ENCODE peak calls at places on chromosomes 13 and 19, in nine cellular contexts. T is neuronal stem cell, U is colonic mucosa, Z is ascending aorta, F is endodermal cell, E is neural progenitor cell, K is psoas muscle, J is adrenal gland, L is hepatocyte. P is an unnamed sample. For H3K4me1 and H3K36me3, the result is how much of the 10 kb centered on the place peaks cover.

GRCh38 chr19:16328824-16329482 is 4.3 kb downstream of the KLF2 start:
- DNase-seq in U (no peak), T (no peak), K (no peak), J (no peak), L (no peak), F (no peak), Z (no peak), E (no peak), P (no peak)

GRCh38 chr13:99905224-99905623 is 66.3 kb downstream of the ZIC5 start:
- DNase-seq in L (no peak), J (no peak), K (no peak), T (no peak), E (no peak), Z (no peak), U (no peak), F (no peak), P (no peak)

GRCh38 chr13:29743229-29743786 is 107.1 kb downstream of the UBL3 start:
- DNase-seq in Z (no peak), U (no peak), J (no peak), E (peak), K (peak), T (no peak), L (peak), F (peak), P (no peak)

GRCh38 chr19:48867119-48867921 is 1.1 kb downstream of the PLEKHA4 start:
- DNase-seq in L (no peak), T (no peak), J (no peak), K (no peak), U (no peak), F (no peak), Z (no peak), E (no peak), P (no peak)

GRCh38 chr13:87893982-87894527 is 222.9 kb downstream of the SLITRK5 start:
- DNase-seq in U (no peak), T (no peak), E (no peak), J (no peak), Z (no peak), F (no peak), L (no peak), K (no peak), P (no peak)

GRCh38 chr19:31459430-31459829 is 110.2 kb upstream of the TSHZ3 start:
- DNase-seq in Z (no peak), U (no peak), J (no peak), F (no peak), E (no peak), K (no peak), T (no peak), L (no peak), P (no peak)

GRCh38 chr19:3275068-3275582 is 50.7 kb downstream of the CELF5 start:
- DNase-seq in Z (no peak), L (no peak), F (no peak), T (peak), J (no peak), U (no peak), E (peak), K (no peak), P (peak)

GRCh38 chr13:26061947-26062346 is 10.1 kb upstream of the SHISA2 start:
- DNase-seq in U (no peak), L (peak), T (no peak), F (no peak), E (no peak), Z (no peak), J (no peak), K (no peak), P (no peak)

GRCh38 chr13:24491853-24492252 is 20.7 kb downstream of the PARP4 start:
- DNase-seq in T (no peak), K (no peak), F (no peak), L (no peak), E (no peak), U (no peak), J (no peak), Z (no peak), P (no peak)

GRCh38 chr13:41505209-41505835 is 48.0 kb downstream of the RGCC start:
- DNase-seq in F (no peak), J (no peak), L (no peak), T (no peak), K (no peak), Z (no peak), U (no peak), E (no peak), P (no peak)

GRCh38 chr13:27920677-27921420 is 1.0 kb downstream of the PDX1 start:
- DNase-seq in U (no peak), J (no peak), E (peak), F (peak), K (no peak), L (no peak), Z (no peak), T (peak), P (no peak)

GRCh38 chr13:74110053-74110452 is 24.2 kb downstream of the KLF12 start:
- DNase-seq in E (no peak), L (no peak), K (no peak), U (peak), F (no peak), Z (no peak), J (no peak), T (no peak), P (no peak)

GRCh38 chr13:72952529-72953141 is 106.2 kb upstream of the KLF5 start:
- DNase-seq in F (peak), U (no peak), L (peak), J (no peak), Z (no peak), K (no peak), T (no peak), E (no peak), P (no peak)

GRCh38 chr13:45482571-45483173 is 17.9 kb downstream of the COG3 start:
- DNase-seq in F (no peak), U (no peak), K (no peak), Z (no peak), E (no peak), L (no peak), J (no peak), T (no peak), P (no peak)

GRCh38 chr13:51105046-51105445 is 6.0 kb downstream of the C13orf42 start:
- DNase-seq in T (no peak), L (no peak), J (no peak), E (no peak), F (peak), U (no peak), Z (no peak), K (no peak), P (no peak)

GRCh38 chr19:39802958-39803357 is 24.3 kb downstream of the LEUTX start:
- DNase-seq in L (no peak), F (no peak), Z (no peak), K (peak), U (no peak), T (no peak), E (peak), J (no peak), P (no peak)

GRCh38 chr19:50568321-50569022 is at the start of gene LRRC4B:
- DNase-seq in F (peak), E (peak), Z (no peak), J (no peak), T (no peak), L (peak), U (no peak), K (no peak), P (no peak)

GRCh38 chr13:112177459-112177858 is 110.5 kb downstream of the SOX1 start:
- DNase-seq in U (no peak), K (no peak), F (no peak), Z (no peak), E (no peak), T (no peak), L (no peak), J (no peak), P (no peak)

GRCh38 chr19:39672473-39672872 is 16.8 kb downstream of the LGALS16 start:
- DNase-seq in T (no peak), J (no peak), L (no peak), Z (no peak), U (no peak), F (no peak), K (no peak), E (no peak), P (no peak)

GRCh38 chr13:37023871-37024270 is 23.3 kb downstream of the EXOSC8 start:
- DNase-seq in Z (no peak), T (no peak), L (peak), F (no peak), K (no peak), J (no peak), U (no peak), E (no peak), P (no peak)

GRCh38 chr13:77056886-77057285 is 29.9 kb upstream of the FBXL3 start:
- DNase-seq in J (no peak), T (no peak), L (no peak), Z (no peak), U (no peak), F (no peak), K (no peak), E (no peak), P (no peak)

GRCh38 chr19:2962018-2962670 is 15.2 kb upstream of the TLE6 start:
- DNase-seq in Z (no peak), E (peak), U (peak), K (no peak), J (no peak), L (peak), T (peak), F (peak), P (peak)

GRCh38 chr13:65725001-65725400 is 1505.1 kb downstream of the PCDH9 start:
- DNase-seq in U (no peak), J (no peak), T (no peak), F (no peak), Z (no peak), E (no peak), K (no peak), L (no peak), P (no peak)

GRCh38 chr13:81133066-81133465 is 792.1 kb upstream of the SPRY2 start:
- DNase-seq in K (no peak), T (no peak), J (no peak), F (no peak), Z (no peak), U (no peak), E (no peak), L (no peak), P (no peak)

GRCh38 chr13:52669677-52670076 is 17.0 kb downstream of the SUGT1 start:
- DNase-seq in J (no peak), E (no peak), T (no peak), Z (no peak), L (no peak), F (no peak), U (no peak), K (no peak), P (no peak)

GRCh38 chr19:51370230-51370629 is 1.4 kb upstream of the CLDND2 start:
- DNase-seq in J (no peak), E (no peak), K (no peak), L (no peak), F (no peak), U (no peak), Z (no peak), T (no peak), P (no peak)

GRCh38 chr13:99969934-99970760 is 1.4 kb downstream of the ZIC5 start:
- DNase-seq in U (peak), Z (no peak), J (peak), F (peak), K (no peak), L (no peak), E (peak), T (no peak), P (peak)

GRCh38 chr19:55672418-55672817 is 2.6 kb upstream of the EPN1 start:
- DNase-seq in L (no peak), T (no peak), F (no peak), U (no peak), J (no peak), Z (no peak), K (no peak), E (no peak), P (no peak)

DNA sequence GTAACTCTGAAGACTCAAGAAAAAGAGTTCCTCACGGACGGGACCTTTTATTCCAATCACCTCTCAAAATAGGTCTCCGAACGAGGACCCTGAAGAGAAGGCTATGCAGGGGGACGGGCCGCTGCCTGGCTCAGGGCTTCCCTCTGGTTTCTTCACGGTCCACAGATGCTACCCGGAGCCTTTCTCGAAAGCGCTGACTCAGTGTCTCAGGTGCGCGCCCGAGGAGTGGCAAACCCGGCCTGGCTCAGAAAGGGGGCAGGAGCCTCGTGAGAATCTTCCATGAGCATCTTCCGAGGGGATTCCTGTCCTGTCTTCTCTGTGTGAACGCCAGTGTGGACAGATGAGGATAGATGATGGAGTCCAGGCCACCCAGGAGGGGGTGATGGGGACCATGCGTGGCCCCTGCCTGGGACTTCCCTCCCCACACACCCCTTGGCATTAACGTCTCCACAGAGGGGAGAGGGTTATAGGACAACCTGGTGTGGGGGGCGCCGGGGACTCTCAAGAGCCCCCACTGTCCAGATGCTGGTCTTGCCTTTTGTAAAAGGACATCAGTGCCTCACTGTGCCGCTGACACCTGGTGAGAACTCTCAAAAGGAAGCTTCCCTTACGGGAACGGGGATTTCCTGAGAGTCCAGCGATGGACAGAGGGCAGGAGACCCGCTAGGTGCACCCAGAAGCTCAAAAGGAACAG is 16.5 kb downstream of the LSM4 start:
- DNase-seq in L (no peak), Z (no peak), U (no peak), J (no peak), F (peak), K (no peak), E (no peak), T (no peak), P (no peak)
- H3K4me3 ChIP-seq in L (no peak), Z (no peak), U (no peak), J (no peak), F (no peak), K (no peak), E (no peak), T (no peak), P (no peak)

GRCh38 chr13:114106526-114106925 is 25.9 kb downstream of the RASA3 start:
- DNase-seq in J (no peak), L (no peak), Z (no peak), K (no peak), F (peak), U (no peak), T (no peak), E (no peak), P (no peak)

GRCh38 chr13:114106991-114107685 is 25.3 kb downstream of the RASA3 start:
- DNase-seq in L (no peak), K (peak), T (no peak), Z (no peak), E (no peak), J (no peak), U (no peak), F (peak), P (peak)

GRCh38 chr13:114108894-114109293 is 23.5 kb downstream of the RASA3 start:
- DNase-seq in E (no peak), L (no peak), U (no peak), F (peak), J (peak), T (no peak), K (peak), Z (no peak), P (no peak)

GRCh38 chr13:114108141-114108761 is 24.2 kb downstream of the RASA3 start:
- DNase-seq in Z (peak), U (no peak), E (no peak), F (peak), T (no peak), L (no peak), K (peak), J (peak), P (peak)

DNA sequence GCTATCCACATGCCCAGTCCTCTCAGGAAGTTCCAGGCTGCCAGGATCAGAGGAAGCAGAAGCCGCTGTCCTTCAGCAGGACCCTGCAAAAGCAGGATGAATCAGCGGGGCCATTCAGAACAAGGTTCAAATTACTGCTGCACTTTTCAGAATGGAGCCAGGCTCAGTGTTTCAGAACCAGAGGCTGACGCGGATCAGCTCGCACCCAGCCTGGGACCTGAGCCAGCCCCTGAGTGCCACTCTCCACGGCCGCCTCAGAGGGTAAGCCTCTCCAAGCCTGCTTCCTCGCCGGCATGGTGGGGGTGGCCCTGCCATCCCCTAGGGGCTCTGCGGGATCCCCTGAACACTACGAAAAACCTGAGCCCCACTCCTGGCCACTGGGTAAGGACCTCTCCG is 24.7 kb downstream of the RASA3 start:
- DNase-seq in T (no peak), J (no peak), E (no peak), F (peak), Z (no peak), K (peak), U (no peak), L (no peak), P (peak)
- H3K4me1 ChIP-seq in T (under half), J (under half), E (under half), F (under half), Z (under half), K (half or more), U (under half), L (under half), P (under half)

GRCh38 chr19:4443966-4444764 is 13.4 kb downstream of the UBXN6 start:
- DNase-seq in T (no peak), L (no peak), F (peak), Z (no peak), K (no peak), U (no peak), E (no peak), J (no peak), P (no peak)

GRCh38 chr19:4444765-4445741 is 12.5 kb downstream of the UBXN6 start:
- DNase-seq in J (peak), E (no peak), Z (no peak), L (no peak), T (no peak), F (peak), U (no peak), K (peak), P (no peak)

GRCh38 chr19:4446801-4447200 is 10.8 kb downstream of the UBXN6 start:
- DNase-seq in K (no peak), L (no peak), E (no peak), U (no peak), J (no peak), F (no peak), T (no peak), Z (no peak), P (no peak)

GRCh38 chr19:4447327-4448146 is 10.1 kb downstream of the UBXN6 start:
- DNase-seq in K (no peak), Z (no peak), U (no peak), T (no peak), F (peak), J (no peak), E (no peak), L (no peak), P (no peak)

DNA sequence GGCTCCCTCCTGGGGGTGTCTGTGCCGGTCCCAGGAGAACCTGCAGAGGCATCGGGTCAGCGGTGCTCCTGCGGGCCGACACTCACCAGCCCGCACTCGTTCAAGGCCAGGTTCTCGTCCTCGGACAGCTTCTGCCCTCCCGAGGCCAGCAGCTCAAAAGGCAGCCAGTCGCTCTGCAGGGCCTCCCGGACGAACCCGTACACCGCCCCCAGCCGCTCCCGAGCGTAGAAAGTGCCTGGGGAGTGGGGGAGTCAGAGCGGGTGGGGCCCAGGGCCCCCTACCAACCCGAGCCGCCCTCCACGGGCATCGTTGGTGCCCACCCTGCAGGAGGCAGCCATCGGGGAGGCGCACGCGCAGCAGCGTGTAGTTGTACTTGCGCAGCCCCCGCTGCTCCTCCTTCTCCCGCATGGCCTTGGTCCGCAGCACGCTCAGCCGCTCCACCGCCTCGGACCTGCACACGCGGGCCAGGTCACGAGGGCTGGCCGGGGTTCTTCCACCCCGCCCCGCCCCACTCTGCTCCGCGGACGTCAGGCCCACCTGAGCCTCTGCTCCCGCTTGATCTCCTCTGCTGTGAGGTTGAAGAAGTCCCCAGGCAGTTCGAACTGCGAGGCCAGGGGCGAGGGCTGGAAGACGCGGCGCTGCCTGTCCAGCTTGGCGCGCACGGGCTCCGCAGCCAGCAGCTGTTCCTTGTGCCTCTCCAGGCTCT is 11.5 kb downstream of the UBXN6 start:
- DNase-seq in E (no peak), Z (no peak), K (peak), L (no peak), F (peak), T (no peak), J (peak), U (no peak), P (no peak)
- H3K36me3 ChIP-seq in E (under half), Z (half or more), K (half or more), L (under half), F (under half), T (half or more), J (half or more), U (under half), P (half or more)

GRCh38 chr19:58060231-58060630 is 1.1 kb downstream of the ZNF135 start:
- DNase-seq in Z (no peak), U (no peak), J (no peak), E (no peak), T (no peak), L (no peak), F (no peak), K (no peak), P (no peak)

GRCh38 chr19:58059681-58060080 is 599 bp downstream of the ZNF135 start:
- DNase-seq in U (no peak), E (no peak), Z (no peak), T (no peak), K (peak), F (no peak), J (peak), L (no peak), P (no peak)

GRCh38 chr19:58059003-58059671 is at the start of gene ZNF135:
- DNase-seq in T (peak), E (peak), L (peak), J (peak), F (peak), K (peak), U (peak), Z (peak), P (peak)

GRCh38 chr19:58056861-58057260 is 2.2 kb upstream of the ZNF135 start:
- DNase-seq in Z (no peak), U (no peak), F (no peak), J (no peak), K (no peak), L (no peak), T (no peak), E (no peak), P (no peak)

GRCh38 chr19:58058428-58058827 is 654 bp upstream of the ZNF135 start:
- DNase-seq in F (no peak), Z (no peak), K (no peak), T (no peak), E (peak), L (no peak), U (no peak), J (no peak), P (no peak)
- H3K4me3 ChIP-seq in F (peak), Z (no peak), K (peak), T (peak), E (peak), L (peak), U (no peak), J (peak), P (peak)

GRCh38 chr13:97282705-97283104 is 60.6 kb downstream of the MBNL2 start:
- DNase-seq in T (no peak), E (no peak), U (no peak), F (no peak), L (no peak), K (no peak), Z (no peak), J (no peak), P (no peak)
- H3K4me1 ChIP-seq in T (under half), E (under half), U (under half), F (under half), L (under half), K (half or more), Z (under half), J (half or more), P (under half)

GRCh38 chr19:8489591-8490394 is 12.6 kb downstream of the PRAM1 start:
- DNase-seq in Z (no peak), T (no peak), J (no peak), E (no peak), U (no peak), K (no peak), F (peak), L (no peak), P (no peak)
- H3K36me3 ChIP-seq in Z (half or more), T (half or more), J (under half), E (under half), U (under half), K (under half), F (half or more), L (under half), P (under half)

P was measured in BE2C.